ENCODE peak calls at places on chromosomes 3 and 15, in six cellular contexts. One of them, this sample, is unnamed.

GRCh38 chr3:189227249-189227648 is 55.5 kb downstream of the TPRG1 start:
- DNase-seq in HCT116: no peak
- DNase-seq in esophagus muscularis mucosa: no peak
- DNase-seq in epithelial cell of esophagus: no peak
- DNase-seq in nephron progenitor cell: no peak
- DNase-seq in GM13976: no peak
- DNase-seq in this sample: no peak

GRCh38 chr3:16081661-16082060 is 92.8 kb upstream of the GALNT15 start:
- DNase-seq in HCT116: no peak
- DNase-seq in esophagus muscularis mucosa: no peak
- DNase-seq in epithelial cell of esophagus: no peak
- DNase-seq in nephron progenitor cell: no peak
- DNase-seq in GM13976: no peak
- DNase-seq in this sample: no peak

GRCh38 chr15:97679289-97679688 is 281.2 kb upstream of the ARRDC4 start:
- DNase-seq in HCT116: no peak
- DNase-seq in esophagus muscularis mucosa: no peak
- DNase-seq in epithelial cell of esophagus: no peak
- DNase-seq in nephron progenitor cell: no peak
- DNase-seq in GM13976: no peak
- DNase-seq in this sample: no peak

GRCh38 chr15:80182611-80183210 is 29.9 kb downstream of the FAH start:
- DNase-seq in HCT116: no peak
- DNase-seq in esophagus muscularis mucosa: no peak
- DNase-seq in epithelial cell of esophagus: no peak
- DNase-seq in nephron progenitor cell: no peak
- DNase-seq in GM13976: no peak
- DNase-seq in this sample: no peak

GRCh38 chr3:39208463-39209055 is 16.2 kb upstream of the XIRP1 start:
- DNase-seq in HCT116: peak; percentile 54
- DNase-seq in esophagus muscularis mucosa: peak; percentile 91
- DNase-seq in epithelial cell of esophagus: peak; percentile 67
- DNase-seq in nephron progenitor cell: peak; percentile 39
- DNase-seq in GM13976: peak; percentile 53
- DNase-seq in this sample: no peak

GRCh38 chr15:70672081-70672480 is 91.3 kb downstream of the UACA start:
- DNase-seq in HCT116: no peak
- DNase-seq in esophagus muscularis mucosa: no peak
- DNase-seq in epithelial cell of esophagus: no peak
- DNase-seq in nephron progenitor cell: no peak
- DNase-seq in GM13976: peak; percentile 30
- DNase-seq in this sample: no peak

GRCh38 chr3:82224661-82225060 is 463.2 kb upstream of the GBE1 start:
- DNase-seq in HCT116: no peak
- DNase-seq in esophagus muscularis mucosa: no peak
- DNase-seq in epithelial cell of esophagus: no peak
- DNase-seq in nephron progenitor cell: no peak
- DNase-seq in GM13976: no peak
- DNase-seq in this sample: no peak

GRCh38 chr15:52080031-52080430 is 32.5 kb downstream of the BCL2L10 start:
- DNase-seq in HCT116: no peak
- DNase-seq in esophagus muscularis mucosa: no peak
- DNase-seq in epithelial cell of esophagus: peak; percentile 91
- DNase-seq in nephron progenitor cell: no peak
- DNase-seq in GM13976: no peak
- DNase-seq in this sample: no peak

GRCh38 chr3:197225579-197225978 is 72.8 kb downstream of the DLG1 start:
- DNase-seq in HCT116: no peak
- DNase-seq in esophagus muscularis mucosa: no peak
- DNase-seq in epithelial cell of esophagus: no peak
- DNase-seq in nephron progenitor cell: no peak
- DNase-seq in GM13976: no peak
- DNase-seq in this sample: no peak

GRCh38 chr3:141065258-141065657 is 14.1 kb downstream of the SPSB4 start:
- DNase-seq in HCT116: no peak
- DNase-seq in esophagus muscularis mucosa: no peak
- DNase-seq in epithelial cell of esophagus: no peak
- DNase-seq in nephron progenitor cell: no peak
- DNase-seq in GM13976: no peak
- DNase-seq in this sample: no peak

GRCh38 chr3:80192871-80193270 is 425.1 kb upstream of the ROBO1 start:
- DNase-seq in HCT116: no peak
- DNase-seq in esophagus muscularis mucosa: no peak
- DNase-seq in epithelial cell of esophagus: peak; percentile 23
- DNase-seq in nephron progenitor cell: no peak
- DNase-seq in GM13976: no peak
- DNase-seq in this sample: no peak

GRCh38 chr3:179853176-179853575 is 183.6 kb downstream of the PEX5L start:
- DNase-seq in HCT116: no peak
- DNase-seq in esophagus muscularis mucosa: no peak
- DNase-seq in epithelial cell of esophagus: no peak
- DNase-seq in nephron progenitor cell: no peak
- DNase-seq in GM13976: peak; percentile 18
- DNase-seq in this sample: no peak

GRCh38 chr3:47283596-47284364 is 1.0 kb downstream of the KLHL18 start:
- DNase-seq in HCT116: no peak
- DNase-seq in esophagus muscularis mucosa: no peak
- DNase-seq in epithelial cell of esophagus: no peak
- DNase-seq in nephron progenitor cell: peak; percentile 18
- DNase-seq in GM13976: peak; percentile 34
- DNase-seq in this sample: no peak

DNA sequence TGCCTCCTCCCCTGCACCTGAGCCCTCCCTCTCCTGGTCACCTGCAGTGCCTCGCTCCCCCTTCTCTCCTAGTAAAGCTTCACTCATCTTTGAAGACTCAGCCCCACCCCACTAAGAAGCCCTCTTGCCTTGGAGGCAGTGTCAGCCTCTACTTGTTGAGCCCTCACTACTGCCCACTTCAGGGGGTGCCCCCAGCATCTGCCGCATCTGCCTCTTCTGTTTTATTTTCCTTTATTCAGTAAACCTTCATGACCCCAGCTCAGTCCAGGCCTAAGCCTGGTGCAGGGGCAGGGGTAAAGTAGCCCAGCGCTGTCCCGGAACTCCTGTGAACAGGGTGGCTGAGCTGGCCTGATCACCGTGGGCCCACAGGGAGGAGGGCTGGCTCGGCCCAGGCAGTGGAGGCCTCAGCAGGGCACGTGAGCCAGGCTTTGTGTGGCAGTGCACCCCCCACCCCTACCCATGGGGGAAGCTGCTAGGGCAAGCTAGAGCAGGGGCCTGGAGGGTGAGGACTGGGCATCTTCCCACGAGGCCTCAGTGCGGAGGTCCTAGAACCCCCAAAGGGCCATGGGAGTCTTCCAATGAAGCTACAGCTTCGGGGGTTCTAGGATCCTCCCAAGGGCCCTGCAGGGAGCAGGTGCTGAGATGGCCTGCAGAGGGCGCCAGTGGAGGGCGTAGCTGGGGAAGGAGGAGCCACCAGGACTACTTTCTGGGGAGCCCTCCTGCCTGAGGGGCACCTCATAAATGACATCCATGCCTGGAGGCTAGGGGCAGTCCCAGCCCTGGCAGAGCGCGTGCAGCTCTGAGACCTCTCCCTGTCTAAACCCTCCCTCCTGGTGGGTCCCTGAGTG is 36.1 kb downstream of the TSPAN3 start:
- DNase-seq in HCT116: no peak
- DNase-seq in esophagus muscularis mucosa: no peak
- DNase-seq in epithelial cell of esophagus: no peak
- DNase-seq in nephron progenitor cell: peak; percentile 55
- DNase-seq in GM13976: peak; percentile 74
- DNase-seq in this sample: peak; percentile 21
- TF ChIP-seq CTCF in HCT116: peak; percentile 91
- TF ChIP-seq CTCF in esophagus muscularis mucosa: peak; percentile 47
- TF ChIP-seq CTCF in epithelial cell of esophagus: peak; percentile 60
- TF ChIP-seq CTCF in nephron progenitor cell: peak; percentile 58
- TF ChIP-seq CTCF in GM13976: peak; percentile 52
- TF ChIP-seq CTCF in this sample: peak; percentile 62

DNA sequence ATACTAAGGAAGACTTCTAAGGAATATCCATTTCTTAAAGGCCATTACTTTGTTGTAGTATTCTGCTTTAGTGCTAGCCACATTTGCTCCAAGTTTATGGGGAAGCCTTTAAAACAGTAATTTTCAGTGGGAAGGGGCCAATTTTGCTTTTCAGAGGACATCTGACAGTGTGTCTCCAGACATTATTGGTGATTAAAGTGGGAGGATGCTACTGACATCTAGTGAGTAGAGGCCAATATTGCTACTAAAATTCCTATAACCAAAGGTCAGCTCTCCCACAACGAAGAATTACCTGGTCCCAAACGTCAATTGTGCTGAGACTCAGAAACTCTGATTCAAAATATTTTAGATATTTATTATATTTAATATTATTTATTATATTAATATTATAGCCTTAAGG is 24.8 kb downstream of the SLC28A2 start:
- DNase-seq in HCT116: no peak
- DNase-seq in esophagus muscularis mucosa: no peak
- DNase-seq in epithelial cell of esophagus: peak; percentile 48
- DNase-seq in nephron progenitor cell: no peak
- DNase-seq in GM13976: peak; percentile 51
- DNase-seq in this sample: no peak
- TF ChIP-seq CTCF in HCT116: peak; percentile 37
- TF ChIP-seq CTCF in esophagus muscularis mucosa: peak; percentile 29
- TF ChIP-seq CTCF in epithelial cell of esophagus: peak; percentile 68
- TF ChIP-seq CTCF in nephron progenitor cell: no peak
- TF ChIP-seq CTCF in GM13976: peak; percentile 55
- TF ChIP-seq CTCF in this sample: peak; percentile 35

GRCh38 chr3:143348486-143349327 is 229.1 kb downstream of the CHST2 start:
- DNase-seq in HCT116: no peak
- DNase-seq in esophagus muscularis mucosa: no peak
- DNase-seq in epithelial cell of esophagus: no peak
- DNase-seq in nephron progenitor cell: no peak
- DNase-seq in GM13976: no peak
- DNase-seq in this sample: no peak
- TF ChIP-seq CTCF in HCT116: peak; percentile 36
- TF ChIP-seq CTCF in esophagus muscularis mucosa: no peak
- TF ChIP-seq CTCF in epithelial cell of esophagus: no peak
- TF ChIP-seq CTCF in nephron progenitor cell: no peak
- TF ChIP-seq CTCF in GM13976: no peak
- TF ChIP-seq CTCF in this sample: no peak

GRCh38 chr3:13152826-13153710 is 79.8 kb upstream of the IQSEC1 start:
- DNase-seq in HCT116: no peak
- DNase-seq in esophagus muscularis mucosa: no peak
- DNase-seq in epithelial cell of esophagus: no peak
- DNase-seq in nephron progenitor cell: no peak
- DNase-seq in GM13976: no peak
- DNase-seq in this sample: no peak
- TF ChIP-seq CTCF in HCT116: no peak
- TF ChIP-seq CTCF in esophagus muscularis mucosa: no peak
- TF ChIP-seq CTCF in epithelial cell of esophagus: no peak
- TF ChIP-seq CTCF in nephron progenitor cell: no peak
- TF ChIP-seq CTCF in GM13976: no peak
- TF ChIP-seq CTCF in this sample: no peak

GRCh38 chr3:44047796-44048195 is 193.9 kb upstream of the TOPAZ1 start:
- DNase-seq in HCT116: no peak
- DNase-seq in esophagus muscularis mucosa: no peak
- DNase-seq in epithelial cell of esophagus: no peak
- DNase-seq in nephron progenitor cell: no peak
- DNase-seq in GM13976: no peak
- DNase-seq in this sample: no peak
- TF ChIP-seq CTCF in HCT116: no peak
- TF ChIP-seq CTCF in esophagus muscularis mucosa: no peak
- TF ChIP-seq CTCF in epithelial cell of esophagus: no peak
- TF ChIP-seq CTCF in nephron progenitor cell: no peak
- TF ChIP-seq CTCF in GM13976: no peak
- TF ChIP-seq CTCF in this sample: no peak

GRCh38 chr3:169556349-169556870 is 107.1 kb downstream of the MECOM start:
- DNase-seq in HCT116: no peak
- DNase-seq in esophagus muscularis mucosa: no peak
- DNase-seq in epithelial cell of esophagus: no peak
- DNase-seq in nephron progenitor cell: no peak
- DNase-seq in GM13976: no peak
- DNase-seq in this sample: no peak

GRCh38 chr3:169554606-169555005 is 108.9 kb downstream of the MECOM start:
- DNase-seq in HCT116: no peak
- DNase-seq in esophagus muscularis mucosa: no peak
- DNase-seq in epithelial cell of esophagus: no peak
- DNase-seq in nephron progenitor cell: no peak
- DNase-seq in GM13976: no peak
- DNase-seq in this sample: no peak

GRCh38 chr3:169552533-169552932 is 111.0 kb downstream of the MECOM start:
- DNase-seq in HCT116: no peak
- DNase-seq in esophagus muscularis mucosa: no peak
- DNase-seq in epithelial cell of esophagus: peak; percentile 71
- DNase-seq in nephron progenitor cell: no peak
- DNase-seq in GM13976: no peak
- DNase-seq in this sample: no peak

GRCh38 chr3:169558371-169558770 is 105.1 kb downstream of the MECOM start:
- DNase-seq in HCT116: no peak
- DNase-seq in esophagus muscularis mucosa: no peak
- DNase-seq in epithelial cell of esophagus: no peak
- DNase-seq in nephron progenitor cell: no peak
- DNase-seq in GM13976: no peak
- DNase-seq in this sample: no peak

GRCh38 chr3:169556909-169557308 is 106.6 kb downstream of the MECOM start:
- DNase-seq in HCT116: no peak
- DNase-seq in esophagus muscularis mucosa: no peak
- DNase-seq in epithelial cell of esophagus: peak; percentile 10
- DNase-seq in nephron progenitor cell: no peak
- DNase-seq in GM13976: no peak
- DNase-seq in this sample: no peak
- TF ChIP-seq CTCF in HCT116: no peak
- TF ChIP-seq CTCF in esophagus muscularis mucosa: no peak
- TF ChIP-seq CTCF in epithelial cell of esophagus: no peak
- TF ChIP-seq CTCF in nephron progenitor cell: no peak
- TF ChIP-seq CTCF in GM13976: no peak
- TF ChIP-seq CTCF in this sample: no peak

DNA sequence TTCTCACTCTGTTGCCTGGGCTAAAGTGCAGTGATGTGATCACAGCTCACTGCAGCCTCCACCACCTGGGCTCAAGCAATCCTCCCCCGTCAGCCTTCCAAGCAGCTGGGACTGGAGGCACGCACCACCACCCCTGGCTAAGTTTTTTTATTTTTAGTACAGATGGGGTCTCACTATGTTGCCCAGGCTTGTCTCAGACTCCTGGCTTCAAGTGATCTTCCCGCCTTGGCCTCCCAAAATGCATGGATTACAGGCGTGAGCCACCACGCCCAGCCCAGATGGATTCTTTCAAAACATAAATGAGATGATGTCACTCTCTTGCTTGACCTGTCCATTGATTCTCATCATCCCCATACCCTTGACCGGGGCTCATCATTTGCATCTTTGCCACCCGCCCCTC is 72.6 kb upstream of the SLC6A6 start:
- DNase-seq in HCT116: no peak
- DNase-seq in esophagus muscularis mucosa: no peak
- DNase-seq in epithelial cell of esophagus: no peak
- DNase-seq in nephron progenitor cell: no peak
- DNase-seq in GM13976: no peak
- DNase-seq in this sample: no peak
- TF ChIP-seq CTCF in HCT116: no peak
- TF ChIP-seq CTCF in esophagus muscularis mucosa: no peak
- TF ChIP-seq CTCF in epithelial cell of esophagus: no peak
- TF ChIP-seq CTCF in nephron progenitor cell: no peak
- TF ChIP-seq CTCF in GM13976: no peak
- TF ChIP-seq CTCF in this sample: no peak

DNA sequence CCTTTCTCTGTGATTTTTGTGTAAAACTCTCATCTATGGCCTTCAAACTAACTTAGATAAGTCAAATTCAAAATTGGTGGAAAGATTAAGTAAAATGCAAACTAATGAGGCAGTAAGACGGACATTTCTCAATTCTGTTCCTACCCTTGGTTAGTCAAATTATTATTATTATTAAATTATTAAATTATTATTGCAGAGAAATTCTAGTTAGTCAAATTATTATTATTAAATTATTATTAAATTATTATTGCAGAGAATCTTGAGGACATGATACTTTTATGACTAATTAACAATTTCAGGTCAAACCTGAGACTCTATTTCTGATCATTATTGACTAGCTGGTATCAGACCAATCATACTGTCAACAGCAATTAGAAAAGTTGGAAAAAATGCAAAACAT is 845.0 kb upstream of the NECTIN3 start:
- DNase-seq in HCT116: no peak
- DNase-seq in esophagus muscularis mucosa: no peak
- DNase-seq in epithelial cell of esophagus: no peak
- DNase-seq in nephron progenitor cell: no peak
- DNase-seq in GM13976: no peak
- DNase-seq in this sample: no peak
- TF ChIP-seq CTCF in HCT116: no peak
- TF ChIP-seq CTCF in esophagus muscularis mucosa: no peak
- TF ChIP-seq CTCF in epithelial cell of esophagus: no peak
- TF ChIP-seq CTCF in nephron progenitor cell: no peak
- TF ChIP-seq CTCF in GM13976: no peak
- TF ChIP-seq CTCF in this sample: no peak